ENCODE peak calls at places on chromosomes 12 and 14, in four cellular contexts. C is A549, M is dorsolateral prefrontal cortex, K is BJ. L is an unnamed sample.

GRCh38 chr12:47408171-47408871 is 297.5 kb downstream of the RPAP3 start:
- DNase-seq in K (no peak), M (no peak), C (peak; percentile 69), L (no peak)

GRCh38 chr12:115638753-115639666 is 638.5 kb downstream of the MED13L start:
- DNase-seq in K (no peak), M (no peak), C (no peak), L (no peak)

GRCh38 chr14:96627811-96628775 is 125.9 kb downstream of the PAPOLA start:
- DNase-seq in M (no peak), K (no peak), C (no peak), L (no peak)

GRCh38 chr14:93318927-93319326 is 13.9 kb downstream of the BTBD7 start:
- DNase-seq in M (no peak), C (no peak), K (no peak), L (no peak)

GRCh38 chr14:60235440-60235839 is 13.6 kb upstream of the PPM1A start:
- DNase-seq in C (no peak), M (no peak), K (no peak), L (no peak)

GRCh38 chr14:74169906-74170305 is 69.3 kb upstream of the VSX2 start:
- DNase-seq in K (no peak), C (no peak), M (no peak), L (no peak)

GRCh38 chr14:85634205-85634604 is 104.3 kb downstream of the FLRT2 start:
- DNase-seq in M (no peak), C (no peak), K (no peak), L (peak; percentile 4)

GRCh38 chr12:127280393-127281275 is 986.3 kb upstream of the TMEM132C start:
- DNase-seq in K (no peak), C (peak; percentile 54), M (peak; percentile 58), L (no peak)

GRCh38 chr12:116722245-116722644 is 15.6 kb downstream of the SPRING1 start:
- DNase-seq in M (no peak), C (no peak), K (no peak), L (no peak)

GRCh38 chr12:100675432-100675831 is 101.9 kb downstream of the GAS2L3 start:
- DNase-seq in M (no peak), K (no peak), C (no peak), L (peak; percentile 33)

GRCh38 chr12:16174282-16174681 is 103.2 kb downstream of the SLC15A5 start:
- DNase-seq in K (no peak), C (no peak), M (no peak), L (no peak)

DNA sequence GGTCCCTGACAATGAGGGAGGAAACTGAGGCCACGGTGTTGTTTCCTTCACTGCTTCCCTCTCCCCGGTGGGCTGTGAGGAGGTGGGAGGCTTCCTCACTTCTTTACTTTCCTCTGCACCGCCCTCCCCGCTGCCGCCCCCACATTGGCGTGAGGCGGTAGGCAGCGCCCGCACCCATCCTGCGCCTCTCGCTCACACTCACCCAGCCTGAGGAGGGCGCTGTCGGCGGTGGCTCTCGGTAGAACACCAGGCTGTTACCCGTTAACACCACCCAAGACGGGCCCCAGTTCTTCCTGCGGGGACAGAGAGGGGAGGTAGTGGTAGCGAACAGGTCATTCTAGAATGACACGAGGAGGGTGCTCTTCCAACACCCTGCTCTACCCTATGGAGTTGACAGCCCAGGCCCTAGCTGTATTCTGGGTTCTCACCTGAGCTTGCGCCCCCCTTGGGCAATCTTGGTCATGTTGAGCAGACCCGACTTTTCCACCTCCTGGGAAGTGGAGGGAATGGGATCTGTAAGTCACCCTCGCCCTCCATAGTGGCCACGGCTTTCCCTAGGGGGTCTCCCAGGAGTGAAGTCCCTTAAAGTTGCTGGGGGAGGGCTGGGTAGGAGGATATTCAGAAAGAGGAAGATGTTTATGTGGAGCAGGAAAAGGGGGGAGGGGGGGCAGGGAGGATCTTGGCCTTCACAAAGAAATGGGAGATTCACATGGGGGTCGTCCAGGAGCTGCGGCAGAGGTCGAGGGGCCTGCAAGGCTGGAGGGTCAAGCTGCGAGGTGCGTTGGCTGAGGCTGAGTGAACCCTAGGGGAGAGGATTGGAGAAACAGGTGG is 3.3 kb downstream of the ARHGAP9 start:
- DNase-seq in C (no peak), M (no peak), K (no peak), L (no peak)
- H3K4me3 ChIP-seq in C (no peak overlapping the region), M (peak overlapping the region; percentile 63), K (peak overlapping the region; percentile 18), L (peak overlapping the region; percentile 28)

GRCh38 chr12:4134434-4134762 is 139.2 kb upstream of the CCND2 start:
- DNase-seq in K (no peak), C (no peak), M (no peak), L (no peak)
- H3K4me3 ChIP-seq in K (no peak overlapping the region), C (no peak overlapping the region), M (peak overlapping the region; percentile 28), L (no peak overlapping the region)

DNA sequence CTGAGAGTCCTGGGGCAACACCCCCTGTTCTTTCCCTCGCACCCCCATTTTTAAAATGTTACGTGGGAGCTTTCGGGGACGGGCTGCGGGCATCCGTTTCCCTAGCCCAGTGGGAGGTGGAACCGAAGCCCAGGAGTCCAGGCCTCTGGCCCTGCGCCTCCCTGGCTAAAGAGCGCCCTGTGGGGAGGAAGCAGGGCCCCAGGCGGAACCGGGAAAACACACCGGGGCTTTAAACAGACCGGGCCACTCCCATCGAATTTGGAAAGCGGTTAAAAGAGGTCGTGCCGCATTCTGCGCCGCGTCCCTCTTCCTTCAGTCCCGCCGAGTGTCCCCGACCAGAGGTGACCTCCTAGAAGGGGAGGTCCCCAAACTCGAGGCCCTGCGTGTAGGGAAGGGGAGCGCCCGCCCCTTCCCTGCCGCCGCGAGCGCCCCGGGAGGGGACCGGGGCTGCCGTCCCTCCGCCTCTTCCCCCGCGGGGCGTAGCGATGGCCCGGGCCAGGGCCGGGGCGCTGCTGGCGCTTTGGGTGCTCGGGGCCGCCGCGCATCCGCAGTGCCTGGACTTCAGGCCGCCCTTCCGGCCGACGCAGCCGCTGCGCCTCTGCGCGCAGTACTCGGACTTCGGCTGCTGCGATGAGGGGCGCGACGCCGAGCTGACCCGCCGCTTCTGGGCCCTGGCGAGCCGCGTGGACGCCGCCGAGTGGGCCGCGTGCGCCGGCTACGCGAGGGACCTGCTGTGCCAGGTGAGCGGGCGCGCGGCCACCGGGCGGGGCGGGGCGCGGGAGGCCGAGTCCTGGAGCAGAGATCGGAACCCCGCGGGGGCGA is at the start of gene HHIPL1:
- DNase-seq in K (no peak), C (no peak), M (no peak), L (no peak)
- H3K4me3 ChIP-seq in K (peak within 1 kb of the TSS; percentile 33), C (peak within 1 kb of the TSS; percentile 44), M (peak within 1 kb of the TSS; percentile 72), L (peak within 1 kb of the TSS; percentile 37)

GRCh38 chr12:80222261-80222660 is 122.9 kb downstream of the OTOGL start:
- DNase-seq in K (no peak), M (no peak), C (no peak), L (no peak)

GRCh38 chr12:80230068-80230467 is 130.7 kb downstream of the OTOGL start:
- DNase-seq in K (no peak), C (no peak), M (no peak), L (peak; percentile 22)

DNA sequence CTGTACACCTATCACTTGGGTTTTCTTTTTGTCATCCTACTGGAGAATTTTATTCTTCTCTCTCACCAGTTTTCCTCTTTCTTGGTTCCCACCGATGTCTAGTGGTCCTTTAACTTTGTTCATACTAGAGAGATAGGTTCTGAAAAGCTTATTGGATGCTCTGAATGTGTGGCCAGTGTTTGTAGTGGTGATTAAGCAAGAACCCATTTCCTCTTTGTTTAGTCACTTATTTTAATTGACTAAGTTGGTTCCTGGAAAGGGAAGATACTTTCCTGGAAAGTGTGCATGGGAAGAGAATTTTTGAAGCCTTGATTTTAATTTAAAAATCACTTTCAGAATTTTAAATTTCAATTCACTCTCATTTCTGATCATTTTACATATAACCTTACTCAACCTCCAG is 127.2 kb downstream of the OTOGL start:
- DNase-seq in K (no peak), C (no peak), M (no peak), L (peak; percentile 14)
- H3K4me3 ChIP-seq in K (no peak overlapping the region), C (no peak overlapping the region), M (no peak overlapping the region), L (no peak overlapping the region)

GRCh38 chr14:57171903-57172302 is 96.8 kb downstream of the EXOC5 start:
- DNase-seq in K (no peak), C (no peak), M (no peak), L (no peak)
- H3K4me3 ChIP-seq in K (no peak overlapping the region), C (no peak overlapping the region), M (no peak overlapping the region), L (no peak overlapping the region)

GRCh38 chr12:4117386-4118016 is 156.1 kb upstream of the CCND2 start:
- DNase-seq in M (no peak), K (no peak), C (no peak), L (no peak)
- H3K4me3 ChIP-seq in M (no peak overlapping the region), K (no peak overlapping the region), C (no peak overlapping the region), L (no peak overlapping the region)